ENCODE peak calls at places on chromosomes 2 and 18, in nine cellular contexts. W, K, R, B, U, T, N, Y and G are unnamed samples.

GRCh38 chr2:10885479-10885863 is 26.3 kb upstream of the KCNF1 start:
- ATAC-seq in W (no peak), K (no peak), R (no peak), B (no peak), U (no peak), T (no peak), N (no peak), Y (peak; percentile 73), G (no peak)

GRCh38 chr2:10307561-10308156 is 5.0 kb downstream of the HPCAL1 start:
- ATAC-seq in W (no peak), K (no peak), R (peak; percentile 35), B (no peak), U (no peak), T (no peak), N (no peak), Y (no peak), G (no peak)

GRCh38 chr2:88843061-88843460 is 151.6 kb downstream of the RPIA start:
- ATAC-seq in W (no peak), K (no peak), R (no peak), B (no peak), U (no peak), T (no peak), N (no peak), Y (no peak), G (no peak)

GRCh38 chr18:30903566-30903965 is 139.0 kb downstream of the DSC3 start:
- ATAC-seq in W (no peak), K (no peak), R (no peak), B (no peak), U (no peak), T (no peak), N (no peak), Y (no peak), G (no peak)

GRCh38 chr2:28587526-28588230 is 91.8 kb downstream of the PLB1 start:
- ATAC-seq in W (peak; percentile 83), K (no peak), R (no peak), B (no peak), U (peak; percentile 66), T (no peak), N (peak; percentile 66), Y (no peak), G (no peak)

GRCh38 chr2:26982102-26982742 is 11.8 kb downstream of the MAPRE3 start:
- ATAC-seq in W (peak; percentile 84), K (peak; percentile 79), R (peak; percentile 92), B (peak; percentile 82), U (peak; percentile 90), T (peak; percentile 65), N (peak; percentile 90), Y (peak; percentile 96), G (no peak)

GRCh38 chr2:200587007-200587616 is 1.3 kb downstream of the AOX1 start:
- ATAC-seq in W (no peak), K (no peak), R (no peak), B (no peak), U (no peak), T (no peak), N (no peak), Y (no peak), G (no peak)

GRCh38 chr2:13252615-13253014 is 535.9 kb downstream of the TRIB2 start:
- ATAC-seq in W (no peak), K (no peak), R (no peak), B (no peak), U (no peak), T (no peak), N (no peak), Y (no peak), G (no peak)

GRCh38 chr2:233387225-233387624 is 32.9 kb downstream of the DGKD start:
- ATAC-seq in W (no peak), K (no peak), R (peak; percentile 28), B (no peak), U (peak; percentile 12), T (no peak), N (peak; percentile 1), Y (no peak), G (no peak)